ENCODE peak calls at places on chromosomes 11 and 22, in five cellular contexts. D is right lobe of liver, M is testis, A is Peyer's patch, Z is sigmoid colon. C is an unnamed sample.

GRCh38 chr11:134332782-134333181 is 994 bp downstream of the GLB1L2 start:
- DNase-seq in D (no peak), M (no peak), A (no peak), Z (peak), C (no peak)

GRCh38 chr11:59180168-59180567 is 8.2 kb downstream of the DTX4 start:
- DNase-seq in D (no peak), M (no peak), A (no peak), Z (no peak), C (no peak)

GRCh38 chr11:41245704-41246398 is 213.6 kb downstream of the LRRC4C start:
- DNase-seq in D (peak), M (no peak), A (no peak), Z (peak), C (no peak)

GRCh38 chr22:21816787-21817496 is 50.5 kb downstream of the MAPK1 start:
- DNase-seq in D (no peak), M (no peak), A (peak), Z (no peak), C (peak)

GRCh38 chr11:1473011-1473628 is 13.5 kb downstream of the MOB2 start:
- DNase-seq in D (peak), M (no peak), A (no peak), Z (no peak), C (no peak)

GRCh38 chr22:43110444-43110926 is at the start of gene BIK:
- DNase-seq in D (peak), M (peak), A (peak), Z (no peak), C (peak)

GRCh38 chr11:114188851-114189570 is 107.2 kb upstream of the NNMT start:
- DNase-seq in D (no peak), M (no peak), A (no peak), Z (no peak), C (no peak)

GRCh38 chr11:86719781-86720463 is 47.5 kb upstream of the ME3 start:
- DNase-seq in D (no peak), M (no peak), A (no peak), Z (no peak), C (no peak)

GRCh38 chr11:119584193-119585037 is 144.6 kb downstream of the NECTIN1 start:
- DNase-seq in D (peak), M (peak), A (no peak), Z (peak), C (peak)

DNA sequence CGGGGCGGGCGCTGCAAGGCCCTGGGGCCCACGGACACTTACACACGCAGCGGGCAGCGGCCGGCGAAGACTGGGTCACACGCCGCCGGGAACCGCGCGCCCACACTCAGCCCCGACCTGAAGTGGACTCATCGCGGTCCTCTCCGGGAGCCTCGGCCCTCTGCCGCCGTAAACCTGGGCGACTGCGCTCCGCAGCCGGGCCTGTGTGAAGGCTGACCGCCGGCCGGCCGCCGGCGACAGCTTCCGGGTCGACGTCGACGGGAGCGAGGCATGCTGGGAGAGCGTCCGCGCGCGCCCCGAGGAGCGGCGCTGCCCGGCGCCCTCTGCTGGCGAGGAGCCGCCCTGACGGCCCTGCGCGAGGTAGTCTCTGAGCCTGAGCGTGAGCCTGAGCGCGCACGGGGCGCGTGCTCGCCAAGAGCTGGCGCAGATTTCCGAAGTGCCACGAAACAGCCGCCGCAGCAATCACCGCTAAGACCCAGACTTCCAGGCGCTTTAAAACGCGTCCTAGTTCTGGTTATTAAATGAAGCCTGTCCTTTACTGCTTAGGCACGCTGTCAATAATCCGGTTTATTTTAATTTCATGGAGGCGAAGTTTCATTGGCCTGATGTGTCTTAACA is at the start of gene SNX19:
- DNase-seq in D (peak), M (peak), A (peak), Z (peak), C (peak)
- TF ChIP-seq POLR2A in D (peak), M (peak), A (peak), Z (peak), C (peak)

GRCh38 chr11:15971215-15971546 is 385.2 kb downstream of the SOX6 start:
- DNase-seq in D (no peak), M (no peak), A (no peak), Z (no peak), C (no peak)

GRCh38 chr11:15977116-15977515 is 379.2 kb downstream of the SOX6 start:
- DNase-seq in D (no peak), M (no peak), A (no peak), Z (no peak), C (no peak)

GRCh38 chr11:15972838-15973237 is 383.5 kb downstream of the SOX6 start:
- DNase-seq in D (no peak), M (no peak), A (no peak), Z (no peak), C (no peak)

GRCh38 chr11:15976433-15977045 is 379.8 kb downstream of the SOX6 start:
- DNase-seq in D (no peak), M (no peak), A (no peak), Z (no peak), C (no peak)

DNA sequence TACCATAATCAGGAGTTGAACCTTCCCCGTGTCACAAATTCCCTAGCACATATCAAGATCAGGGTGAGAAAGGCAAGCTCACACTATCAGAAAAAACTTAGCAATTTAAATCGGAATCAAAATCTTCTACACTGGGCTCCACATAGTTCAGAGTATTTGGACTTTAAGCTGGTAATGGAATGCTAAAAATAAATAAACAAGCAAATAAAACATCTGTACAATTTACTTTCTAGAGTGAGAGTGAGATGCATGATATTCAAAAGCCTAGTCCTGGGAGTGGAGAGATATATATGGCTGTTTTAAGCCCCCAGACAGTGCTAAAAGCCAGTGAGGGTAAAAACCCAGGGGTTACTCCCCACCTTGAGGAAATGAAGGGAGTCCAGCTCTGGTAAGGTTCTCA is 380.6 kb downstream of the SOX6 start:
- DNase-seq in D (no peak), M (no peak), A (no peak), Z (no peak), C (no peak)
- TF ChIP-seq POLR2A in D (no peak), M (no peak), A (no peak), Z (no peak), C (no peak)

DNA sequence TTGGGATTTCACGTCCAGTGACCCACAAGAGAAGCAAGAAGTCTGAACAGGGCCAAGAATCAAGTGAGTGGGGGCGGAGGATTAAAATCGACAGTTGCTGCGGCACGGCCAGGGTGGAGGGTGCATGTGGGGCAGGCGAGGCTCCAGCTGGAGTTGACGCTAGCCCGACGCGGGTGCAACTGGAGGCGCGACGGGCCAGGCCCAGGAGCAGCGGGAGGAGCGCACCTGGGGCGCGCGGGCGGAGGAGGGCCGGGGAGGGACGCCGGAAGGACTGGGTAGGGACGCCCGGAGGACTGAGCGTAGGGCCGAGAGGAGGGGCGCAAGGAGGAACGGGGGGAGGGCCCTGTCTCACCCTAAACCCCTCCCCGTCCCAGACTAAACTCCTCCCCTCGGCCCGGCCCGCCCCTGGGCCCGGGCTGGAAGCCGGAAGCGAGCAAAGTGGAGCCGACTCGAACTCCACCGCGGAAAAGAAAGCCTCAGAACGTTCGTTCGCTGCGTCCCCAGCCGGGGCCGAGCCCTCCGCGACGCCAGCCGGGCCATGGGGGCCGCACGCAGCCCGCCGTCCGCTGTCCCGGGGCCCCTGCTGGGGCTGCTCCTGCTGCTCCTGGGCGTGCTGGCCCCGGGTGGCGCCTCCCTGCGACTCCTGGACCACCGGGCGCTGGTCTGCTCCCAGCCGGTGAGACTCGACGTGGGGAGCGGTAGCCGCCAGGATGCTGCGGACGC is at the start of gene IL17RA:
- DNase-seq in D (peak), M (peak), A (peak), Z (peak), C (peak)
- TF ChIP-seq POLR2A in D (peak), M (peak), A (peak), Z (peak), C (peak)

GRCh38 chr11:73307323-73308002 is 613 bp upstream of the ARHGEF17 start:
- DNase-seq in D (peak), M (peak), A (peak), Z (peak), C (peak)
- TF ChIP-seq POLR2A in D (no peak), M (no peak), A (no peak), Z (peak), C (no peak)

GRCh38 chr11:77589521-77590193 is at the start of gene AQP11:
- DNase-seq in D (peak), M (peak), A (peak), Z (peak), C (peak)
- TF ChIP-seq POLR2A in D (peak), M (peak), A (peak), Z (peak), C (no peak)

C was measured in GM12891.